ENCODE peak calls at places on chromosomes 2 and 18, in eight cellular contexts. H is activated CD8-positive, alpha-beta memory T cell treated with anti-CD3 and anti-CD28 coated beads, Interleukin-2, amount 10 ng/mL, durations not matched to agents 7 days and 5 days; Z is activated CD8-positive, alpha-beta T cell treated with anti-CD3 and anti-CD28 coated beads, Interleukin-2, amount 10 ng/mL, durations not matched to agents 7 days and 5 days; U is lower lobe of right lung; N is activated CD4-positive, alpha-beta T cell treated with anti-CD3 and anti-CD28 coated beads for 36 hours; T is T-cell; A is left lung; E is mucosa of descending colon. Q is an unnamed sample.

GRCh38 chr2:129741623-129742022 is 237.8 kb upstream of the RAB6C start:
- ATAC-seq in H (no peak), Z (no peak), U (no peak), N (no peak), T (no peak), A (no peak), E (no peak), Q (no peak)

GRCh38 chr2:43082111-43082877 is 144.1 kb downstream of the ZFP36L2 start:
- ATAC-seq in H (no peak), Z (no peak), U (peak; percentile 28), N (no peak), T (no peak), A (peak; percentile 34), E (peak; percentile 28), Q (no peak)

GRCh38 chr2:101030866-101031554 is 28.9 kb downstream of the RPL31 start:
- ATAC-seq in H (no peak), Z (no peak), U (peak; percentile 49), N (no peak), T (no peak), A (no peak), E (no peak), Q (no peak)

GRCh38 chr2:222655406-222655747 is 515 bp downstream of the FARSB start:
- ATAC-seq in H (peak; percentile 20), Z (peak; percentile 37), U (peak; percentile 30), N (peak; percentile 11), T (peak; percentile 5), A (peak; percentile 25), E (peak; percentile 52), Q (peak; percentile 12)

GRCh38 chr2:69050802-69051201 is 37.8 kb downstream of the ANTXR1 start:
- ATAC-seq in H (no peak), Z (no peak), U (no peak), N (no peak), T (no peak), A (no peak), E (no peak), Q (no peak)

GRCh38 chr2:174753038-174753633 is 11.1 kb downstream of the CHRNA1 start:
- ATAC-seq in H (peak; percentile 20), Z (peak; percentile 21), U (no peak), N (peak; percentile 40), T (no peak), A (no peak), E (peak; percentile 15), Q (peak; percentile 10)

GRCh38 chr2:239543696-239544095 is 142.9 kb upstream of the HDAC4 start:
- ATAC-seq in H (no peak), Z (no peak), U (no peak), N (no peak), T (no peak), A (no peak), E (no peak), Q (no peak)

GRCh38 chr2:175829741-175830140 is 172.3 kb downstream of the LNPK start:
- ATAC-seq in H (no peak), Z (no peak), U (no peak), N (no peak), T (no peak), A (no peak), E (no peak), Q (no peak)

GRCh38 chr2:101446869-101447268 is 28.0 kb downstream of the RFX8 start:
- ATAC-seq in H (no peak), Z (no peak), U (no peak), N (peak; percentile 84), T (no peak), A (peak; percentile 42), E (no peak), Q (no peak)

GRCh38 chr2:7513834-7514233 is 596.6 kb downstream of the RNF144A start:
- ATAC-seq in H (no peak), Z (no peak), U (no peak), N (no peak), T (no peak), A (no peak), E (no peak), Q (no peak)

GRCh38 chr2:160061533-160062282 is 707 bp downstream of the PLA2R1 start:
- ATAC-seq in H (no peak), Z (no peak), U (peak; percentile 48), N (no peak), T (no peak), A (peak; percentile 28), E (peak; percentile 20), Q (no peak)

GRCh38 chr2:11530864-11531451 is 2.9 kb upstream of the GREB1 start:
- ATAC-seq in H (no peak), Z (no peak), U (no peak), N (no peak), T (no peak), A (no peak), E (no peak), Q (no peak)

GRCh38 chr2:153388246-153388645 is 90.3 kb downstream of the RPRM start:
- ATAC-seq in H (no peak), Z (no peak), U (no peak), N (no peak), T (no peak), A (no peak), E (no peak), Q (no peak)

GRCh38 chr2:61658841-61659780 is 121.0 kb upstream of the XPO1 start:
- ATAC-seq in H (no peak), Z (peak; percentile 42), U (peak; percentile 75), N (peak; percentile 39), T (no peak), A (peak; percentile 92), E (peak; percentile 74), Q (no peak)

GRCh38 chr2:224469374-224469964 is 67.6 kb upstream of the FAM124B start:
- ATAC-seq in H (no peak), Z (no peak), U (no peak), N (no peak), T (no peak), A (no peak), E (no peak), Q (no peak)

GRCh38 chr2:233838726-233839446 is 15.4 kb downstream of the HJURP start:
- ATAC-seq in H (no peak), Z (no peak), U (no peak), N (no peak), T (no peak), A (no peak), E (no peak), Q (no peak)

GRCh38 chr18:56900195-56901094 is 246.4 kb upstream of the BOD1L2 start:
- ATAC-seq in H (no peak), Z (no peak), U (no peak), N (no peak), T (peak; percentile 30), A (no peak), E (peak; percentile 12), Q (no peak)

GRCh38 chr2:213649176-213649575 is 364.9 kb downstream of the SPAG16 start:
- ATAC-seq in H (no peak), Z (no peak), U (no peak), N (no peak), T (no peak), A (no peak), E (no peak), Q (no peak)

GRCh38 chr2:191666733-191667132 is 11.2 kb upstream of the NABP1 start:
- ATAC-seq in H (no peak), Z (peak; percentile 42), U (peak; percentile 69), N (peak; percentile 79), T (no peak), A (peak; percentile 66), E (peak; percentile 56), Q (peak; percentile 46)

GRCh38 chr2:167689444-167689843 is 558.0 kb downstream of the STK39 start:
- ATAC-seq in H (no peak), Z (no peak), U (no peak), N (no peak), T (no peak), A (no peak), E (no peak), Q (no peak)

GRCh38 chr2:163877316-163877715 is 141.5 kb upstream of the FIGN start:
- ATAC-seq in H (no peak), Z (no peak), U (no peak), N (no peak), T (no peak), A (no peak), E (no peak), Q (no peak)

GRCh38 chr2:224016963-224017362 is 22.1 kb downstream of the SERPINE2 start:
- ATAC-seq in H (no peak), Z (peak; percentile 73), U (no peak), N (peak; percentile 75), T (peak; percentile 83), A (no peak), E (peak; percentile 75), Q (peak; percentile 56)

GRCh38 chr2:26861610-26862224 is 13.8 kb downstream of the DPYSL5 start:
- ATAC-seq in H (no peak), Z (no peak), U (no peak), N (no peak), T (no peak), A (no peak), E (no peak), Q (no peak)

GRCh38 chr2:238203973-238204683 is 633 bp upstream of the ILKAP start:
- ATAC-seq in H (no peak), Z (no peak), U (no peak), N (peak; percentile 9), T (no peak), A (peak; percentile 15), E (peak; percentile 13), Q (no peak)

GRCh38 chr2:23900133-23900926 is 26.6 kb downstream of the ATAD2B start:
- ATAC-seq in H (no peak), Z (no peak), U (peak; percentile 40), N (no peak), T (no peak), A (peak; percentile 30), E (peak; percentile 72), Q (peak; percentile 44)

GRCh38 chr2:201816674-201817073 is 10.3 kb downstream of the CDK15 start:
- ATAC-seq in H (no peak), Z (no peak), U (no peak), N (no peak), T (no peak), A (no peak), E (no peak), Q (no peak)

GRCh38 chr2:224976629-224977525 is 65.4 kb downstream of the DOCK10 start:
- ATAC-seq in H (peak; percentile 55), Z (peak; percentile 40), U (no peak), N (peak; percentile 46), T (no peak), A (no peak), E (no peak), Q (peak; percentile 13)

GRCh38 chr18:74182335-74182734 is 34.0 kb downstream of the TIMM21 start:
- ATAC-seq in H (no peak), Z (no peak), U (no peak), N (no peak), T (no peak), A (no peak), E (no peak), Q (no peak)

GRCh38 chr18:31162419-31162793 is 250 bp downstream of the DSC1 start:
- ATAC-seq in H (no peak), Z (no peak), U (no peak), N (no peak), T (peak; percentile 35), A (no peak), E (no peak), Q (no peak)

GRCh38 chr2:235634435-235635152 is 140.8 kb downstream of the AGAP1 start:
- ATAC-seq in H (no peak), Z (no peak), U (no peak), N (no peak), T (no peak), A (no peak), E (no peak), Q (no peak)

GRCh38 chr2:179107737-179108136 is 57.8 kb upstream of the CCDC141 start:
- ATAC-seq in H (peak; percentile 82), Z (peak; percentile 71), U (no peak), N (peak; percentile 71), T (peak; percentile 60), A (no peak), E (peak; percentile 83), Q (peak; percentile 61)

GRCh38 chr2:29011650-29012060 is 30.6 kb downstream of the TOGARAM2 start:
- ATAC-seq in H (peak; percentile 22), Z (peak; percentile 16), U (peak; percentile 75), N (peak; percentile 31), T (peak; percentile 39), A (peak; percentile 79), E (peak; percentile 71), Q (peak; percentile 30)